ENCODE peak calls at places on chromosomes 11 and 22, in six cellular contexts. One of them, this sample, is unnamed. For H3K4me1 and H3K27me3, the result is how much of the 10 kb centered on the place peaks cover.

GRCh38 chr11:47495856-47496217 is 46.9 kb upstream of the RAPSN start:
- DNase-seq in effector memory CD4-positive, alpha-beta T cell: no peak
- DNase-seq in neuronal stem cell: no peak
- DNase-seq in esophagus squamous epithelium: no peak
- DNase-seq in right cardiac atrium: no peak
- DNase-seq in stomach: no peak
- DNase-seq in this sample: no peak

GRCh38 chr11:113876074-113876797 is 864 bp upstream of the USP28 start:
- DNase-seq in effector memory CD4-positive, alpha-beta T cell: no peak
- DNase-seq in neuronal stem cell: no peak
- DNase-seq in esophagus squamous epithelium: no peak
- DNase-seq in right cardiac atrium: peak
- DNase-seq in stomach: no peak
- DNase-seq in this sample: no peak

GRCh38 chr22:21102659-21103267 is 57.0 kb downstream of the LRRC74B start:
- DNase-seq in effector memory CD4-positive, alpha-beta T cell: peak
- DNase-seq in neuronal stem cell: peak
- DNase-seq in esophagus squamous epithelium: no peak
- DNase-seq in right cardiac atrium: peak
- DNase-seq in stomach: peak
- DNase-seq in this sample: peak

GRCh38 chr22:35149149-35149548 is 83.2 kb downstream of the ISX start:
- DNase-seq in effector memory CD4-positive, alpha-beta T cell: no peak
- DNase-seq in neuronal stem cell: no peak
- DNase-seq in esophagus squamous epithelium: no peak
- DNase-seq in right cardiac atrium: no peak
- DNase-seq in stomach: no peak
- DNase-seq in this sample: no peak

GRCh38 chr11:123653997-123654565 is 343 bp downstream of the SCN3B start:
- DNase-seq in effector memory CD4-positive, alpha-beta T cell: no peak
- DNase-seq in neuronal stem cell: peak
- DNase-seq in esophagus squamous epithelium: no peak
- DNase-seq in right cardiac atrium: peak
- DNase-seq in stomach: peak
- DNase-seq in this sample: no peak

GRCh38 chr22:46449116-46449691 is 88.2 kb downstream of the CELSR1 start:
- DNase-seq in effector memory CD4-positive, alpha-beta T cell: no peak
- DNase-seq in neuronal stem cell: no peak
- DNase-seq in esophagus squamous epithelium: no peak
- DNase-seq in right cardiac atrium: no peak
- DNase-seq in stomach: no peak
- DNase-seq in this sample: no peak

GRCh38 chr22:30747493-30747892 is 52.8 kb downstream of the OSBP2 start:
- DNase-seq in effector memory CD4-positive, alpha-beta T cell: no peak
- DNase-seq in neuronal stem cell: no peak
- DNase-seq in esophagus squamous epithelium: no peak
- DNase-seq in right cardiac atrium: no peak
- DNase-seq in stomach: no peak
- DNase-seq in this sample: no peak

GRCh38 chr22:25764270-25765015 is 22.5 kb downstream of the MYO18B start:
- DNase-seq in effector memory CD4-positive, alpha-beta T cell: no peak
- DNase-seq in neuronal stem cell: no peak
- DNase-seq in esophagus squamous epithelium: no peak
- DNase-seq in right cardiac atrium: no peak
- DNase-seq in stomach: no peak
- DNase-seq in this sample: peak

GRCh38 chr22:44211946-44212930 is 31.5 kb downstream of the PARVG start:
- DNase-seq in effector memory CD4-positive, alpha-beta T cell: no peak
- DNase-seq in neuronal stem cell: no peak
- DNase-seq in esophagus squamous epithelium: no peak
- DNase-seq in right cardiac atrium: no peak
- DNase-seq in stomach: no peak
- DNase-seq in this sample: no peak

GRCh38 chr11:61349916-61350315 is 11.8 kb downstream of the CYB561A3 start:
- DNase-seq in effector memory CD4-positive, alpha-beta T cell: no peak
- DNase-seq in neuronal stem cell: no peak
- DNase-seq in esophagus squamous epithelium: no peak
- DNase-seq in right cardiac atrium: no peak
- DNase-seq in stomach: no peak
- DNase-seq in this sample: no peak

GRCh38 chr11:119615879-119616190 is 113.2 kb downstream of the NECTIN1 start:
- DNase-seq in effector memory CD4-positive, alpha-beta T cell: no peak
- DNase-seq in neuronal stem cell: no peak
- DNase-seq in esophagus squamous epithelium: no peak
- DNase-seq in right cardiac atrium: no peak
- DNase-seq in stomach: no peak
- DNase-seq in this sample: no peak

GRCh38 chr22:23692598-23693291 is 1.9 kb downstream of the RGL4 start:
- DNase-seq in effector memory CD4-positive, alpha-beta T cell: no peak
- DNase-seq in neuronal stem cell: no peak
- DNase-seq in esophagus squamous epithelium: no peak
- DNase-seq in right cardiac atrium: no peak
- DNase-seq in stomach: no peak
- DNase-seq in this sample: no peak

GRCh38 chr22:37659066-37659896 is 758 bp downstream of the PDXP start:
- DNase-seq in effector memory CD4-positive, alpha-beta T cell: no peak
- DNase-seq in neuronal stem cell: no peak
- DNase-seq in esophagus squamous epithelium: no peak
- DNase-seq in right cardiac atrium: no peak
- DNase-seq in stomach: no peak
- DNase-seq in this sample: no peak
- H3K4me1 ChIP-seq in effector memory CD4-positive, alpha-beta T cell: under half
- H3K4me1 ChIP-seq in neuronal stem cell: under half
- H3K4me1 ChIP-seq in esophagus squamous epithelium: under half
- H3K4me1 ChIP-seq in right cardiac atrium: under half
- H3K4me1 ChIP-seq in stomach: under half
- H3K4me1 ChIP-seq in this sample: under half

DNA sequence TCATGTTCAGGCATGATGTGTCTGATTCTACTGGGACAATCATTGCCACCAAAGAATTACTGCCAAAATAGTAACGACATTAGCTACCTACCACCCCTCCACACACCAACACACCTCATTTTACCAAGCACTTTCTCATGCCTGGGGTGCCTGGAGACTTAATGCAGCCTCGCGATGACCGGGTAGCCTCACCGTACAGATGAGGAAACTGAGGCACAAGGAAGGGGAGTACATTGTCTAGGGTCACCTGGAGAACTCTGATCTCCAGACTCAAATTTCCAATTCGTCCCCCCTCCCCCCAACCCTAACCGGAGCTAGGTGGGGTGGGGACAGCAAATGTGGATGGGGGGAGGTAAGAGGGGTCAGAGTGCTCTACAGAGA is 2.7 kb upstream of the RTN4RL2 start:
- DNase-seq in effector memory CD4-positive, alpha-beta T cell: no peak
- DNase-seq in neuronal stem cell: no peak
- DNase-seq in esophagus squamous epithelium: no peak
- DNase-seq in right cardiac atrium: no peak
- DNase-seq in stomach: no peak
- DNase-seq in this sample: no peak
- H3K27me3 ChIP-seq in effector memory CD4-positive, alpha-beta T cell: under half
- H3K27me3 ChIP-seq in neuronal stem cell: under half
- H3K27me3 ChIP-seq in esophagus squamous epithelium: under half
- H3K27me3 ChIP-seq in right cardiac atrium: under half
- H3K27me3 ChIP-seq in stomach: under half
- H3K27me3 ChIP-seq in this sample: under half

DNA sequence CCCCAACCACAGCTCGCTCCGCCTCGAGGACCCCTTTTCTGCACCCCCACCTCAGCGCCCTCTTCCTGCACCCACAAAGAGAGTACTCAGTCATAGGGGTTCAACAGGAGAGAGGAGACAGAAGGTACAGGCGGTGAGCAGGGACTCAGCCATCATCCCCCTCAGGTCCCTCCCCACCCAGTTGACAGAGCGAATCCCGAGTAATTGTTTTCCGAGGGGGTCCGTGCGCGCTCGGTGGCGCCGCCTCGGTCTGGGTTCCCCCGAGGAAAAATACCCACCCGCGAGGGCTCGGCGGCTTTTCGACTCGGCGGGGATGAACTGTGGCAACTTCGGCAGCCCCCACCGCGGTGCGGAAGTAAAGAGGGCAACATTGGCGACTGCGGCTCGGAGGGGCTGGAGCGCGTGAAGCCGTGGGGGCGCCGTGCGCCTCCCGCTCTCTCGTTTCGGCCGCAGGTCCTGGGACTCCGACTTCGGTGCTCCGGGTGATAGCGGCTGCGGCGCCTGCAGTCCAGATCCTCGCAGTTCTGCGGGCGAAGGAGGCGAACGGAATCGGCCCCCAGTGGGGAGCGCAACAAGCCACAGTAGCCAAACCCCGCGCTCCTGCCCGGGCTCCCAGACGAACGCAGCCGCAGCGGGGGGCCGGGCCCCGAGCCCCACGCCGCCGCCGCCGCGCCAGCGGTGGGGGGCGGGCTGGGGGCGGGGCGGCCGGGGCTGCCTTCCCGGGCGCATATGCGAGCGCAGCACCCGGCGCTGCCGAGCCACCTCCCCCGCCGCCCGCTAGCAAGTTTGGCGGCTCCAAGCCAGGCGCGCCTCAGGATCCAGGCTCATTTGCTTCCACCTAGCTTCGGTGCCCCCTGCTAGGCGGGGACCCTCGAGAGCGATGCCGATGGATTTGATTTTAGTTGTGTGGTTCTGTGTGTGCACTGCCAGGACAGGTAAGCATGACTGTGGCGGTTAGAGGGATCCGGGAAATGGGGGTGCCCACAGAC is at the start of gene NELL1:
- DNase-seq in effector memory CD4-positive, alpha-beta T cell: no peak
- DNase-seq in neuronal stem cell: no peak
- DNase-seq in esophagus squamous epithelium: no peak
- DNase-seq in right cardiac atrium: peak
- DNase-seq in stomach: no peak
- DNase-seq in this sample: no peak
- H3K4me3 ChIP-seq in effector memory CD4-positive, alpha-beta T cell: no peak
- H3K4me3 ChIP-seq in neuronal stem cell: peak
- H3K4me3 ChIP-seq in esophagus squamous epithelium: peak
- H3K4me3 ChIP-seq in right cardiac atrium: peak
- H3K4me3 ChIP-seq in stomach: peak
- H3K4me3 ChIP-seq in this sample: peak

GRCh38 chr11:33303541-33303940 is 46.4 kb downstream of the HIPK3 start:
- DNase-seq in effector memory CD4-positive, alpha-beta T cell: no peak
- DNase-seq in neuronal stem cell: no peak
- DNase-seq in esophagus squamous epithelium: no peak
- DNase-seq in right cardiac atrium: no peak
- DNase-seq in stomach: no peak
- DNase-seq in this sample: no peak
- H3K4me1 ChIP-seq in effector memory CD4-positive, alpha-beta T cell: under half
- H3K4me1 ChIP-seq in neuronal stem cell: under half
- H3K4me1 ChIP-seq in esophagus squamous epithelium: under half
- H3K4me1 ChIP-seq in right cardiac atrium: under half
- H3K4me1 ChIP-seq in stomach: under half
- H3K4me1 ChIP-seq in this sample: under half

GRCh38 chr11:16898274-16898985 is 115.8 kb downstream of the PLEKHA7 start:
- DNase-seq in effector memory CD4-positive, alpha-beta T cell: no peak
- DNase-seq in neuronal stem cell: no peak
- DNase-seq in esophagus squamous epithelium: no peak
- DNase-seq in right cardiac atrium: no peak
- DNase-seq in stomach: no peak
- DNase-seq in this sample: no peak

GRCh38 chr11:16896716-16897115 is 117.5 kb downstream of the PLEKHA7 start:
- DNase-seq in effector memory CD4-positive, alpha-beta T cell: no peak
- DNase-seq in neuronal stem cell: no peak
- DNase-seq in esophagus squamous epithelium: no peak
- DNase-seq in right cardiac atrium: no peak
- DNase-seq in stomach: no peak
- DNase-seq in this sample: no peak

GRCh38 chr11:16897460-16898061 is 116.7 kb downstream of the PLEKHA7 start:
- DNase-seq in effector memory CD4-positive, alpha-beta T cell: no peak
- DNase-seq in neuronal stem cell: peak
- DNase-seq in esophagus squamous epithelium: no peak
- DNase-seq in right cardiac atrium: no peak
- DNase-seq in stomach: no peak
- DNase-seq in this sample: peak

GRCh38 chr11:16893456-16894076 is 120.6 kb downstream of the PLEKHA7 start:
- DNase-seq in effector memory CD4-positive, alpha-beta T cell: no peak
- DNase-seq in neuronal stem cell: no peak
- DNase-seq in esophagus squamous epithelium: no peak
- DNase-seq in right cardiac atrium: no peak
- DNase-seq in stomach: no peak
- DNase-seq in this sample: no peak

GRCh38 chr11:16895306-16895705 is 118.9 kb downstream of the PLEKHA7 start:
- DNase-seq in effector memory CD4-positive, alpha-beta T cell: no peak
- DNase-seq in neuronal stem cell: no peak
- DNase-seq in esophagus squamous epithelium: no peak
- DNase-seq in right cardiac atrium: no peak
- DNase-seq in stomach: no peak
- DNase-seq in this sample: no peak
- H3K27me3 ChIP-seq in effector memory CD4-positive, alpha-beta T cell: under half
- H3K27me3 ChIP-seq in neuronal stem cell: under half
- H3K27me3 ChIP-seq in esophagus squamous epithelium: under half
- H3K27me3 ChIP-seq in right cardiac atrium: under half
- H3K27me3 ChIP-seq in stomach: under half
- H3K27me3 ChIP-seq in this sample: under half

DNA sequence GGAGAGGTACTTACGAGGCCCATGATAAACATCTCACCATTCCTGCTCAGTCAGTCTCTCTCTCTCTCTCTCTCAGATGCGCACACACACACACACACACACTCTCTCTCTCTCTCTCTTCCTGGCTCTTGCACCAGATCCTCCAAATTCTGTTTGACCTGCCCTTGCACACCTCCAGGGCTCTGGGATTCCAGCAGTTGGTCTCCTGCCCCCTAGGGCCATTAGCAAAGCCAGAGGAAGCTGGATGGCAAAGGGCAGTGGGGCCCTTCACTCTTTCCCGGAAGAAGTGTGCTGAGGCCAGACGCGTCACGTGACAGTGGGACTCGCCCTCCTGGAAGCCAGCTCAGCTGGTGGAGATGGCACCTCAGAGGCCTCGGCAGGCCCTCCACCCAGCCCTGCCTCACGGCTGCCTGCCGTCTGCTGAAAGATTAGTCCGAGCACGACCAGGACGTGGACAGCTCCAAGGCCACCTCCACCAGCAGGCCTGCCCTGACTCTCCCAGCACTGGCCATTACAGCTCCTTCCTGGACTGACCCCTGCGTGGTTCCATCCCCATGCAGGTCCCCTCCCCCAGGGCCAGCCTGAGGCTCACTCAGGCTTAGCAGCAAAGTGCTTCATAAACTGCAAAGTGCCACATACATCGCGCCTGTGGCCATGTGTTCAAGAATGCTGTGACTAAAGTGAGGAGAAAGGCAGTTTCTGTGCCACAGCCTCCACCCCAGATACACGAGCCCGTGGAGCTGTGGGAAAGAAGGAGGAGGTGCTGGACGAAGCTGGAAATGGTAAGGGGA is 3.7 kb downstream of the PDGFB start:
- DNase-seq in effector memory CD4-positive, alpha-beta T cell: peak
- DNase-seq in neuronal stem cell: no peak
- DNase-seq in esophagus squamous epithelium: no peak
- DNase-seq in right cardiac atrium: peak
- DNase-seq in stomach: peak
- DNase-seq in this sample: no peak
- H3K4me3 ChIP-seq in effector memory CD4-positive, alpha-beta T cell: peak
- H3K4me3 ChIP-seq in neuronal stem cell: no peak
- H3K4me3 ChIP-seq in esophagus squamous epithelium: peak
- H3K4me3 ChIP-seq in right cardiac atrium: peak
- H3K4me3 ChIP-seq in stomach: peak
- H3K4me3 ChIP-seq in this sample: no peak